ENCODE peak calls at places on chromosomes 4 and X, in six cellular contexts. One of them, this sample, is unnamed. For H3K4me1, the result is how much of the 10 kb centered on the place peaks cover.

GRCh38 chr4:79408063-79408462 is at the start of gene GK2:
- DNase-seq in GM23248: no peak
- DNase-seq in HCT116: no peak
- DNase-seq in GM12878: no peak
- DNase-seq in IMR-90: no peak
- DNase-seq in H9: peak
- DNase-seq in this sample: no peak

GRCh38 chr4:24642941-24643628 is 58.7 kb upstream of the DHX15 start:
- DNase-seq in GM12878: no peak
- DNase-seq in HCT116: no peak
- DNase-seq in H9: no peak
- DNase-seq in GM23248: peak
- DNase-seq in IMR-90: peak
- DNase-seq in this sample: peak

GRCh38 chr4:126046081-126046614 is 731.4 kb downstream of the FAT4 start:
- DNase-seq in IMR-90: peak
- DNase-seq in GM23248: peak
- DNase-seq in GM12878: no peak
- DNase-seq in HCT116: no peak
- DNase-seq in H9: no peak
- DNase-seq in this sample: no peak

GRCh38 chr4:186979966-186980745 is 256.5 kb upstream of the FAT1 start:
- DNase-seq in H9: no peak
- DNase-seq in HCT116: no peak
- DNase-seq in IMR-90: peak
- DNase-seq in GM12878: no peak
- DNase-seq in GM23248: no peak
- DNase-seq in this sample: no peak

GRCh38 chr4:87824352-87824751 is 8.4 kb upstream of the MEPE start:
- DNase-seq in H9: no peak
- DNase-seq in HCT116: no peak
- DNase-seq in GM12878: no peak
- DNase-seq in IMR-90: no peak
- DNase-seq in GM23248: no peak
- DNase-seq in this sample: no peak

GRCh38 chr4:76809594-76810305 is 88.2 kb downstream of the SOWAHB start:
- DNase-seq in H9: no peak
- DNase-seq in GM23248: peak
- DNase-seq in GM12878: no peak
- DNase-seq in HCT116: no peak
- DNase-seq in IMR-90: peak
- DNase-seq in this sample: no peak

GRCh38 chr4:62415256-62415655 is 1215.1 kb downstream of the ADGRL3 start:
- DNase-seq in GM23248: no peak
- DNase-seq in IMR-90: no peak
- DNase-seq in HCT116: no peak
- DNase-seq in GM12878: no peak
- DNase-seq in H9: no peak
- DNase-seq in this sample: no peak

GRCh38 chr4:102196221-102196620 is 149.1 kb downstream of the SLC39A8 start:
- DNase-seq in H9: no peak
- DNase-seq in GM12878: no peak
- DNase-seq in HCT116: no peak
- DNase-seq in IMR-90: no peak
- DNase-seq in GM23248: peak
- DNase-seq in this sample: no peak

GRCh38 chr4:186137193-186137792 is 32.8 kb downstream of the FAM149A start:
- DNase-seq in GM12878: no peak
- DNase-seq in HCT116: peak
- DNase-seq in IMR-90: peak
- DNase-seq in H9: no peak
- DNase-seq in GM23248: peak
- DNase-seq in this sample: peak

DNA sequence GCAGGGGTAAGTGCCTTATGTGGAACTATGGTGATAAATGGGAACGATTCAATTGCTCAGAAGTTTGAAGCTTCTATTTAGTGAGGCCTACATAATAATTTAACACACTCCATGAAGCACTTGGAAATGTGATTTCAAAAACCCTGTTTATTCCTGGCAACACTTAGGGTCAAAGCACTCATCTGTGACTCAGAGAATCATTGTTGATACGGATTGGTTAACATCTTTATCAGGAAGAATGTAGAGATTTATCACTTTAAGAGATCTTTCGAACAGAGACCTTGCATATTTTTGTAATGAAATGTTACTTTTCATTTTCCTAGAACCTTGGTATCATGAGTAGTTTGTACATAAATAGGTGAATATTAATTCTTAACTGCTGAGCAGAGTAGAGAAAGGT is 269.1 kb upstream of the SLIT2 start:
- DNase-seq in GM23248: peak
- DNase-seq in HCT116: no peak
- DNase-seq in GM12878: no peak
- DNase-seq in IMR-90: peak
- DNase-seq in H9: no peak
- DNase-seq in this sample: no peak
- H3K4me2 ChIP-seq in GM23248: peak
- H3K4me2 ChIP-seq in HCT116: no peak
- H3K4me2 ChIP-seq in GM12878: no peak
- H3K4me2 ChIP-seq in IMR-90: peak
- H3K4me2 ChIP-seq in H9: no peak
- H3K4me2 ChIP-seq in this sample: no peak

GRCh38 chr4:7074423-7074822 is 6.6 kb upstream of the GRPEL1 start:
- DNase-seq in GM12878: no peak
- DNase-seq in GM23248: peak
- DNase-seq in H9: no peak
- DNase-seq in IMR-90: no peak
- DNase-seq in HCT116: no peak
- DNase-seq in this sample: no peak
- H3K4me1 ChIP-seq in GM12878: under half
- H3K4me1 ChIP-seq in GM23248: under half
- H3K4me1 ChIP-seq in H9: under half
- H3K4me1 ChIP-seq in IMR-90: under half
- H3K4me1 ChIP-seq in HCT116: under half
- H3K4me1 ChIP-seq in this sample: under half

GRCh38 chrX:70476934-70477733 is 32.5 kb downstream of the DLG3 start:
- DNase-seq in IMR-90: peak
- DNase-seq in GM23248: peak
- DNase-seq in HCT116: peak
- DNase-seq in GM12878: no peak
- DNase-seq in H9: peak
- DNase-seq in this sample: peak
- H3K4me2 ChIP-seq in IMR-90: peak
- H3K4me2 ChIP-seq in GM23248: peak
- H3K4me2 ChIP-seq in HCT116: peak
- H3K4me2 ChIP-seq in GM12878: no peak
- H3K4me2 ChIP-seq in H9: peak
- H3K4me2 ChIP-seq in this sample: peak

DNA sequence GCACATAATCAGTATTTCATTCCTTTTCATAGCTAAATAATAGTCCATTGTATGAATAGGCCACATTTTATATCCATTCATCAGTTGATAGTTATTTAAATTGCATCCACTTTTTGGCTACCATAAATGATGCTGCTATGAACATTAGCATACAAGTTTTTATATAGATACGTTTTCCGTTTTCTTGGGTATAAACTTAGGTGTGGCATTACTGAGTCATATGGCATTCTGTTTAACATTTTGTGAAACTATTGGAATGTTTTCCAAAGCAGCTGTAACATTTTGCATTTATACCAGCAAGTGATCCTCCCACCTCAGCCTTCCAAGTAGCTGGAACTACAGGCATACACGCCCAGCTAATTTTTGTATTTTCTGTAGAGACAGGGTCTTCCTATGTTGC is 26.2 kb downstream of the CLDN2 start:
- DNase-seq in IMR-90: no peak
- DNase-seq in HCT116: no peak
- DNase-seq in GM23248: no peak
- DNase-seq in GM12878: no peak
- DNase-seq in H9: no peak
- DNase-seq in this sample: no peak
- H3K4me1 ChIP-seq in IMR-90: under half
- H3K4me1 ChIP-seq in HCT116: under half
- H3K4me1 ChIP-seq in GM23248: under half
- H3K4me1 ChIP-seq in GM12878: under half
- H3K4me1 ChIP-seq in H9: under half
- H3K4me1 ChIP-seq in this sample: under half

DNA sequence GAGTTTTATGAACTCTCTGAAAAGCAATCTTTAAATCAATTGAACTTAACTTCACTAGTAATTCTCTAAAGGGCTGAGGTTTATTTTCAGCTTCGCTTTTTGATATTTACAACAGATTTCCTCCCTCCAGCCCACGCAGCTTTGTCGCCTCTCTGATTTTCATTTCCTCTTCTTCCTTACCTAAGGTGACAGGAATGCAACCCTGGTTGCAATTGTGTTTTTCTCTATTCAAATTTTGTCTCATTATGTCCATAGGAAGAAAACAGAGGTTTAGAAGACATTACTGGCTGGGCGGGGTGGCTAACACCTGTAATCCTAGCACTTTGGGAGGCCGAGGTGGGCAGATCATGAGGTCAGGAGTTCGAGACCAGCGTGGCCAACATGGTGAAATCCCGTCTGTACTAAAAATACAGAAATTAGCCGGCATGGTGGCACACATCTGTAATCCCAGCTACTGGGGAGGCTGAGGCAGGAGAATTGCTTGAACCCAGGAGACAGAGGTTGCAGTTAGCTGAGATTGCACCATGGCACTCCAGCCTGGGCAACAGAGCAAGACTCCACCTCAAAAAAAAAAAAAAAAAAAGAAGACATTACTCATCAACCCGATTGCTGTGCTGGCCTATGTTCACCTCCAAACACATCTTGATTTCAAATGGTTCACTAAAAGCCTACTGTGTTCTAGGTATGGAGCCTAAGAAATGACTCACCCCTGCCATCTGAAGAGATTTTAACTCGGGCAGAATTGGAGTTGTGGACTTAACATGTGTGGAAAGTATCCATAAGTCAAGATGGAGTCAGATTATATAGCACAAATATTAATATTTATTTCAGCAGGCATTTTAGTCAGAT is 36.8 kb downstream of the VSIG4 start:
- DNase-seq in IMR-90: no peak
- DNase-seq in HCT116: no peak
- DNase-seq in GM23248: no peak
- DNase-seq in H9: no peak
- DNase-seq in GM12878: peak
- DNase-seq in this sample: no peak
- H3K4me2 ChIP-seq in IMR-90: no peak
- H3K4me2 ChIP-seq in HCT116: no peak
- H3K4me2 ChIP-seq in GM23248: no peak
- H3K4me2 ChIP-seq in H9: no peak
- H3K4me2 ChIP-seq in GM12878: peak
- H3K4me2 ChIP-seq in this sample: no peak

DNA sequence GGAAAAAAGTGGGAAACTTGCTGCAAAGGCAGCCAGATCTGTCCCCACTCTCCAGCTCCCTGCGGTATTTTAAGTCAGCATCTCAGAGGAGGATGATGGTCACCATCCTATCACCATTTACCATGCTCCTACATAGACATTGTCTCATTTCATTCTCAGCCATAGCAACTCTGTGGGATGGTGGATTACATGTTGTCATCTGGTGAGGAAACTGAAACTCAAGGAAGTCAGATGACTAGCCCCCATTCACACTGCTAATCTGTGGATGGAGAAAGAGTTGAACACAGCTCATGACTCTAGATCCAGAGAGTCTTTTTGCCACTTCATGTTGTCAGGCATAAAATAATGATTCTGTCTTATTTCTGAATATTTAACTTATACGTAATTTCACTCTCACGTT is 323.5 kb downstream of the PTTG2 start:
- DNase-seq in HCT116: no peak
- DNase-seq in GM12878: no peak
- DNase-seq in IMR-90: no peak
- DNase-seq in GM23248: no peak
- DNase-seq in H9: no peak
- DNase-seq in this sample: no peak
- H3K4me1 ChIP-seq in HCT116: under half
- H3K4me1 ChIP-seq in GM12878: under half
- H3K4me1 ChIP-seq in IMR-90: under half
- H3K4me1 ChIP-seq in GM23248: under half
- H3K4me1 ChIP-seq in H9: under half
- H3K4me1 ChIP-seq in this sample: under half

GRCh38 chrX:155070975-155071693 is at the start of the genes BRCC3, CMC4 and MTCP1:
- DNase-seq in GM12878: peak
- DNase-seq in IMR-90: peak
- DNase-seq in GM23248: peak
- DNase-seq in H9: peak
- DNase-seq in HCT116: peak
- DNase-seq in this sample: peak

GRCh38 chrX:155071694-155072215 is 447 bp downstream of the BRCC3 start:
- DNase-seq in H9: no peak
- DNase-seq in GM12878: no peak
- DNase-seq in GM23248: peak
- DNase-seq in IMR-90: no peak
- DNase-seq in HCT116: no peak
- DNase-seq in this sample: no peak

GRCh38 chrX:155069414-155069813 is 1.5 kb downstream of the CMC4 start:
- DNase-seq in H9: no peak
- DNase-seq in GM12878: no peak
- DNase-seq in HCT116: no peak
- DNase-seq in IMR-90: no peak
- DNase-seq in GM23248: no peak
- DNase-seq in this sample: no peak

GRCh38 chrX:155070038-155070437 is 898 bp downstream of the CMC4 start:
- DNase-seq in IMR-90: no peak
- DNase-seq in HCT116: no peak
- DNase-seq in H9: no peak
- DNase-seq in GM23248: peak
- DNase-seq in GM12878: no peak
- DNase-seq in this sample: no peak

DNA sequence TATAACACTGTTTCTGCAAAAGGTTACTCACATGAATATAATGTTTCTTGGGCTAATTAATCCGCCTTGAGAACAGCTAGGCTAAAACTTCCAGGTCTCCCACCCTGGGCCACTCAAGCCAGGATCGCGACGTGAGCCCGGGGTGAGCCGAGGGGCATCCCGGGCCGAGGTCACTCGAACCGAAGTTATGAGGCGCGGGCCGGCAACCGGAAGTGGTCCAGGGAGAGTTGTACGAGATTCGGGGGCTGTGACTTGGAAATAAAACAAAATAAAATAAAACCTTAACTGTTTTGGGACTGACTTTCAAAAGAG is 317 bp downstream of the CMC4 start:
- DNase-seq in GM23248: no peak
- DNase-seq in GM12878: no peak
- DNase-seq in IMR-90: no peak
- DNase-seq in H9: no peak
- DNase-seq in HCT116: no peak
- DNase-seq in this sample: no peak
- H3K4me2 ChIP-seq in GM23248: peak
- H3K4me2 ChIP-seq in GM12878: peak
- H3K4me2 ChIP-seq in IMR-90: peak
- H3K4me2 ChIP-seq in H9: peak
- H3K4me2 ChIP-seq in HCT116: peak
- H3K4me2 ChIP-seq in this sample: peak